ENCODE peak calls at places on chromosomes 5 and 9, in seven cellular contexts. L is stomach, H is A549, Q is adrenal gland, V is tibial nerve, M is gastrocnemius medialis, T is IMR-90. R is an unnamed sample.

GRCh38 chr5:170267431-170268152 is 30.0 kb downstream of the LCP2 start:
- DNase-seq in V (peak; percentile 66), T (peak; percentile 62), L (peak; percentile 70), Q (peak; percentile 75), M (peak; percentile 33), H (peak; percentile 79), R (peak; percentile 73)

GRCh38 chr5:82104872-82105271 is 133.0 kb downstream of the ATG10 start:
- DNase-seq in M (no peak), H (no peak), T (no peak), Q (no peak), V (no peak), L (no peak), R (no peak)

GRCh38 chr9:109830587-109830986 is 50.6 kb downstream of the PALM2AKAP2 start:
- DNase-seq in Q (peak; percentile 67), H (no peak), L (no peak), V (no peak), T (no peak), M (no peak), R (no peak)

GRCh38 chr5:76477061-76477460 is 74.0 kb downstream of the IQGAP2 start:
- DNase-seq in L (no peak), Q (no peak), H (no peak), T (no peak), M (no peak), V (no peak), R (no peak)

GRCh38 chr5:141349917-141350619 is at the start of gene PCDHGB1:
- DNase-seq in H (peak; percentile 80), T (peak; percentile 71), V (no peak), Q (no peak), M (no peak), L (no peak), R (peak; percentile 52)

GRCh38 chr5:10679336-10679988 is 81.6 kb downstream of the DAP start:
- DNase-seq in T (no peak), L (no peak), V (no peak), H (no peak), Q (no peak), M (no peak), R (no peak)

GRCh38 chr9:126442636-126443035 is 116.0 kb downstream of the MVB12B start:
- DNase-seq in T (no peak), M (no peak), H (no peak), L (no peak), Q (no peak), V (no peak), R (no peak)

GRCh38 chr5:170393958-170394357 is 4.8 kb upstream of the KCNMB1 start:
- DNase-seq in L (no peak), T (no peak), H (no peak), Q (no peak), V (no peak), M (no peak), R (no peak)

GRCh38 chr5:14039576-14039975 is 95.1 kb upstream of the DNAH5 start:
- DNase-seq in Q (no peak), V (no peak), M (no peak), T (peak; percentile 84), H (peak; percentile 31), L (no peak), R (no peak)

GRCh38 chr5:137304227-137304874 is 194.8 kb downstream of the SPOCK1 start:
- DNase-seq in V (no peak), L (peak; percentile 86), M (no peak), H (no peak), T (no peak), Q (peak; percentile 38), R (peak; percentile 60)

GRCh38 chr9:132731230-132731629 is 61.0 kb downstream of the GTF3C4 start:
- DNase-seq in V (no peak), Q (no peak), H (no peak), T (no peak), M (no peak), L (no peak), R (no peak)

GRCh38 chr5:74639538-74640449 is 734 bp downstream of the ENC1 start:
- DNase-seq in M (peak; percentile 15), Q (peak; percentile 58), T (peak; percentile 49), L (peak; percentile 52), V (no peak), H (no peak), R (peak; percentile 43)

GRCh38 chr9:121178676-121179372 is 22.8 kb downstream of the RAB14 start:
- DNase-seq in T (no peak), Q (no peak), H (no peak), M (no peak), V (no peak), L (no peak), R (no peak)

GRCh38 chr5:10975915-10976314 is 214.9 kb upstream of the DAP start:
- DNase-seq in V (no peak), L (no peak), H (no peak), Q (no peak), T (no peak), M (no peak), R (no peak)

GRCh38 chr5:179430256-179431175 is 85.3 kb upstream of the ADAMTS2 start:
- DNase-seq in H (no peak), M (no peak), T (no peak), V (no peak), Q (no peak), L (no peak), R (no peak)

GRCh38 chr9:84317563-84317962 is 23.0 kb downstream of the SLC28A3 start:
- DNase-seq in H (no peak), T (no peak), M (no peak), V (no peak), L (no peak), Q (no peak), R (no peak)

GRCh38 chr5:2913306-2913705 is 161.8 kb upstream of the IRX2 start:
- DNase-seq in H (no peak), V (no peak), M (no peak), Q (no peak), L (no peak), T (no peak), R (no peak)

GRCh38 chr5:178450121-178450631 is 140.0 kb downstream of the COL23A1 start:
- DNase-seq in M (no peak), L (no peak), H (no peak), Q (no peak), V (no peak), T (no peak), R (no peak)

GRCh38 chr9:125635888-125636287 is 71.1 kb downstream of the MAPKAP1 start:
- DNase-seq in H (no peak), Q (no peak), L (no peak), V (no peak), M (no peak), T (no peak), R (no peak)

GRCh38 chr5:80921026-80921425 is 39.1 kb upstream of the RASGRF2 start:
- DNase-seq in Q (no peak), V (no peak), L (no peak), M (no peak), T (no peak), H (no peak), R (no peak)

DNA sequence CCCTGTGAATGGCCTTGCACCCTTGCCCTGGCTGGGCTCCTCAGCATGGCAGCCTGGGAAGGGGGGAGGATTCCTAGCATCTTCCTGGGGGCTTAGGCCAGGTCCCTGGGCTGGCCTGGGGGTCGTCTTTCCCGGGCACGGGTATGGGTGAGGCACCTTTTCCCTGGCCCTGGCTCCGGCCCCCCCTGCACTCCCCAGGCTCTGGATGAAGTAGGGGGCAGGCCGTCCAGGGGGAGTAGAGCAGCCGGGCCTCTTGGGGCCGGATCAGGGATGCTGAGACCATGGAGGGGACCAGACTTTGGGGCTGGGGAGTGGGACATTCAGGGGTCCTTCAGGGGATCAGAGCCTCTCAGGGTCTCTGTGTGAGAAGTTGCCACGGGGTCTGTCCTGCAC is 6.6 kb downstream of the RXRA start:
- DNase-seq in T (no peak), H (no peak), V (no peak), M (no peak), L (no peak), Q (no peak), R (no peak)
- H3K4me1 ChIP-seq in T (peaks cover 48% of the 10 kb centered on the region), H (peaks cover 45% of the 10 kb centered on the region), V (peaks cover 99% of the 10 kb centered on the region), M (peaks cover 95% of the 10 kb centered on the region), L (peaks cover 98% of the 10 kb centered on the region), Q (peaks cover 100% of the 10 kb centered on the region), R (peaks cover 99% of the 10 kb centered on the region)

DNA sequence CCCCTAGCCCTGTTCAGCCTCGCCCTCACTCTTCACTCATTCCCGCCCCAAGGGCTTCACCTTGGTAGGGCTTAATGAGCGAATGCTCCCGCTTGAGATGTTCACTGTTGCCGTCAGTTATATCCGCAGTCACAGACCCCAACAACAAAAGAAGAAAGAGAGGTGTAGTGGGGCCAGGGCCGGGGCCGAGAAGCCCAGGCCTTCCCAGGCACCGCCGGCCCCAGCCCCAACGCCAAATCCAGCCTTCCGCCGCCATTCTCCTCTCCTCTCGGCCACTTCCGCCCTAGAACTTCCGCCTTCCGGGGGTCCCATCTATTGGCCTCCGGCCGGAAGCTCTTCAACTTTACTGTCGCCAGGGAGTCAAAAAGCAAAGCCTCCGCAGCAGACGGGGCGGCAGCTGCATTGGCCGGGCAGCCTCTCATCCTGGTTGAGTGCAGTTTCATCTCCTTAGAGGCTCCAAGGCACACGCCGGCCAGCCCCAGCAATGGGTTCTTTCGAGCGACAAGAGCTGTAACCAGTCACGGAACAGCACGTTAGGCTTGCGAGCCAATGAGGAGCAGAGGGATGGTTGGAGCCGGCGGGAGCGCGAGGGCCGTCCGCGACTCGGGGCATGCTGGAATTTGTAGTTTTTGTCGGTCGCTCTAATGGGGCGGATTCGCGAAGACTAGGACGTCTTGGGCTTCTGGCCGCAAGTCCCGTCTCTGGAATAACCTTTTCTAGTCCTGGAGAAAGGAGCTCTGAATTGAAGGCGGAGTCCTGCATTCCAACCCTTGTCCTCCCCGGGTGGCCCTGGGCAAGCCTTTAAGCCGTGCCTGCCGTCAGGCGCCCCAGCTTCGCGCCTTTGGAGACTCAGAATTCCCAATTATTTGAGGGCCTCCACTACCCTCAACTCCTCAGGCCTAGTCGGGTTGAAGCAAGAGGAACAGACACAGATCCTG is at the start of gene LMAN2:
- DNase-seq in L (peak; percentile 96), Q (peak; percentile 95), H (peak; percentile 94), T (peak; percentile 96), V (peak; percentile 85), M (peak; percentile 93), R (peak; percentile 96)
- TF ChIP-seq POLR2A in L (peak; percentile 56), Q (peak; percentile 35), H (peak; percentile 73), T (peak; percentile 86), V (no peak), M (peak; percentile 38), R (peak; percentile 67)

GRCh38 chr5:138354926-138355378 is 2.5 kb downstream of the KDM3B start:
- DNase-seq in L (no peak), Q (no peak), M (no peak), V (no peak), T (peak; percentile 77), H (peak; percentile 76), R (peak; percentile 27)
- H3K4me1 ChIP-seq in L (peaks cover 18% of the 10 kb centered on the region), Q (peaks cover 40% of the 10 kb centered on the region), M (peaks cover 39% of the 10 kb centered on the region), V (peaks cover 42% of the 10 kb centered on the region), T (peaks cover 2% of the 10 kb centered on the region), H (peaks cover 19% of the 10 kb centered on the region), R (peaks cover 42% of the 10 kb centered on the region)

DNA sequence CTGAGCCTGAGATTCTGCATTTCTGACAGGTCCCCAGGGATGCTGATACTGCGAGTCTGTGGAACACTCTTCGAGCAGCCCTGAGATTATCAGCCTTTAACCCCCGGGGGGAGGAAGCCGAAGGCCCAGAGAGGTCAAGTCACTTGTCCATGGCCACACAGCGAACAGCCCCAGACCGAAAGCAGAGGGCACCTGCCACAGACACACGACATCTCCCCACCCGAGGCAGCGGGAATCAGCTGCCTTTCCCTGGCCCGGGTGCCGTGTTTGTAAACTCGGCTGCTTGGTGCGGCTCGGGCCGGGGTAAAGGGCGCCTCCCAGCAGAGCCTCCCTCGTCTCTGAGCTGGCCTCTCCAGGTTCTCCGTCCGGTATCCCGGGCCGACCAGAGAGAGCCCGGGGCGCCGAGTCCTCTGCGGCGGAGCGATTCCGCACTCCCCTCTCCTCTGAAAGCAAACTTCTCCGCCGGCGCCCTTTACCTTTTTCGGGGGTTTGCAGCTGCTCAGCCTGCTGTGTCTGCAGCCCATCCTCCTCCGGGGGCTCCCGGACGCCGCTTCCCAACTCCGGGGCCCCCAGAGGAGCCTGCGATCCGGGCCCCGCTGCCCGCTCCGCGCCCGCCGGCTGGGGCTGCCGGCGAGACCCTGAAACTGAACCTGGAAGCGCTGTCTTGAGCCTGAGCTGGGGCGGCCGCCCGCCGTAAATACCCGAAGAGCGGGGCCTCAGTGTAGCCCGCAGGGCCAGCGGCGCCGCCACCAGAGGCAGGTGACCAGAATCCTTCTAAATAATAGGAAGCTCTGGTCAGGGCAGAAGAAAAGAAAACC is at the start of gene CCDC69:
- DNase-seq in Q (peak; percentile 84), V (peak; percentile 57), H (peak; percentile 91), T (peak; percentile 57), M (peak; percentile 66), L (peak; percentile 78), R (peak; percentile 86)
- TF ChIP-seq POLR2A in Q (peak; percentile 79), V (peak; percentile 55), H (peak; percentile 12), T (no peak), M (peak; percentile 99), L (no peak), R (peak; percentile 77)

R was measured in heart left ventricle.